ENCODE peak calls at places on chromosomes 4 and X, in four cellular contexts. N, I, O and Y are unnamed samples.

GRCh38 chr4:86910369-86910768 is 18.1 kb upstream of the C4orf36 start:
- DNase-seq in N (no peak), I (no peak), O (no peak), Y (no peak)

GRCh38 chr4:184831153-184831552 is 5.4 kb upstream of the ACSL1 start:
- DNase-seq in N (no peak), I (no peak), O (no peak), Y (no peak)

GRCh38 chrX:98379134-98379533 is 1495.4 kb downstream of the RPA4 start:
- DNase-seq in N (no peak), I (no peak), O (no peak), Y (no peak)

GRCh38 chrX:15804563-15804962 is 14.3 kb downstream of the ZRSR2 start:
- DNase-seq in N (no peak), I (no peak), O (no peak), Y (no peak)

GRCh38 chr4:1932736-1933135 is 61.5 kb downstream of the NSD2 start:
- DNase-seq in N (no peak), I (no peak), O (no peak), Y (no peak)

GRCh38 chr4:25190407-25190806 is 30.2 kb upstream of the SEPSECS start:
- DNase-seq in N (no peak), I (no peak), O (no peak), Y (no peak)

GRCh38 chr4:153788064-153788418 is 842 bp downstream of the SFRP2 start:
- DNase-seq in N (peak), I (no peak), O (no peak), Y (no peak)

GRCh38 chr4:155822572-155822971 is 43.5 kb downstream of the ASIC5 start:
- DNase-seq in N (no peak), I (no peak), O (no peak), Y (no peak)

GRCh38 chrX:133726211-133726630 is 259.2 kb downstream of the GPC3 start:
- DNase-seq in N (no peak), I (no peak), O (no peak), Y (no peak)

GRCh38 chrX:24208494-24209240 is 59.1 kb downstream of the ZFX start:
- DNase-seq in N (no peak), I (no peak), O (no peak), Y (no peak)

GRCh38 chrX:97909245-97909644 is 1025.5 kb downstream of the RPA4 start:
- DNase-seq in N (no peak), I (no peak), O (no peak), Y (no peak)

GRCh38 chrX:118551426-118551825 is 55.8 kb downstream of the DOCK11 start:
- DNase-seq in N (no peak), I (no peak), O (no peak), Y (no peak)

GRCh38 chr4:109389367-109390118 is 44.1 kb upstream of the SEC24B start:
- DNase-seq in N (peak), I (no peak), O (no peak), Y (no peak)

GRCh38 chrX:101385795-101386541 is at the start of gene BTK:
- DNase-seq in N (no peak), I (no peak), O (no peak), Y (no peak)

GRCh38 chrX:103254171-103254824 is 657 bp downstream of the TCEAL8 start:
- DNase-seq in N (peak), I (peak), O (peak), Y (no peak)

GRCh38 chr4:78704981-78705757 is 71.0 kb upstream of the BMP2K start:
- DNase-seq in N (no peak), I (no peak), O (no peak), Y (no peak)

GRCh38 chr4:81427605-81427922 is 44.1 kb downstream of the RASGEF1B start:
- DNase-seq in N (no peak), I (no peak), O (no peak), Y (no peak)

GRCh38 chr4:63123441-63123840 is 1285.8 kb downstream of the TECRL start:
- DNase-seq in N (no peak), I (no peak), O (no peak), Y (no peak)

GRCh38 chr4:154465085-154465484 is 26.5 kb downstream of the DCHS2 start:
- DNase-seq in N (no peak), I (no peak), O (no peak), Y (no peak)

GRCh38 chr4:89136525-89136924 is 25.2 kb downstream of the TIGD2 start:
- DNase-seq in N (no peak), I (no peak), O (no peak), Y (no peak)

GRCh38 chr4:158722291-158722916 is 792 bp downstream of the PPID start:
- DNase-seq in N (no peak), I (no peak), O (no peak), Y (no peak)

GRCh38 chrX:132822634-132823012 is 135.8 kb downstream of the HS6ST2 start:
- DNase-seq in N (no peak), I (no peak), O (no peak), Y (no peak)